ENCODE peak calls at places on chromosomes 2 and 18, in seven cellular contexts. U is cardiac muscle cell; J is A549; H is naive thymus-derived CD4-positive, alpha-beta T cell; S is MG63; Q is CD8-positive, alpha-beta T cell; R is right lobe of liver. W is an unnamed sample.

GRCh38 chr2:161166538-161167409 is 6.5 kb downstream of the TANK start:
- DNase-seq in U (no peak), S (no peak), J (no peak), R (no peak), H (no peak), Q (peak; percentile 44), W (no peak)

GRCh38 chr2:235049069-235049468 is 97.3 kb downstream of the SH3BP4 start:
- DNase-seq in S (no peak), J (no peak), R (peak; percentile 90), Q (no peak), U (no peak), H (no peak), W (no peak)

GRCh38 chr2:222842517-222843174 is 18.2 kb upstream of the ACSL3 start:
- DNase-seq in J (peak; percentile 41), S (no peak), H (no peak), R (no peak), U (no peak), Q (no peak), W (no peak)

GRCh38 chr2:120470041-120470716 is 124.2 kb downstream of the INHBB start:
- DNase-seq in U (no peak), J (peak; percentile 78), S (peak; percentile 96), R (peak; percentile 94), Q (no peak), H (no peak), W (no peak)

GRCh38 chr18:73461780-73462059 is 593.9 kb upstream of the NETO1 start:
- DNase-seq in S (no peak), U (no peak), Q (no peak), J (no peak), H (no peak), R (no peak), W (no peak)

GRCh38 chr18:59783138-59783537 is 85.9 kb upstream of the CCBE1 start:
- DNase-seq in S (peak; percentile 14), R (no peak), U (peak; percentile 59), Q (no peak), H (no peak), J (peak; percentile 27), W (no peak)

GRCh38 chr2:117055499-117056375 is 758.8 kb upstream of the DDX18 start:
- DNase-seq in H (no peak), J (no peak), U (no peak), Q (no peak), S (no peak), R (no peak), W (no peak)

GRCh38 chr2:54470241-54470938 is 14.3 kb downstream of the SPTBN1 start:
- DNase-seq in H (no peak), J (no peak), Q (no peak), R (no peak), S (no peak), U (peak; percentile 62), W (no peak)

GRCh38 chr2:238069021-238069709 is 8.4 kb downstream of the SCLY start:
- DNase-seq in J (no peak), Q (no peak), H (no peak), U (no peak), R (no peak), S (no peak), W (no peak)

GRCh38 chr2:121790276-121790956 is 35.0 kb downstream of the TSN start:
- DNase-seq in J (peak; percentile 43), S (peak; percentile 77), H (no peak), U (no peak), Q (no peak), R (no peak), W (no peak)

GRCh38 chr2:73697606-73698005 is 39.5 kb downstream of the TPRKB start:
- DNase-seq in H (no peak), Q (no peak), U (no peak), S (no peak), R (no peak), J (no peak), W (no peak)

GRCh38 chr2:69741281-69742169 is at the start of gene ANXA4:
- DNase-seq in H (peak; percentile 27), Q (peak; percentile 51), U (peak; percentile 52), J (peak; percentile 93), R (peak; percentile 94), S (peak; percentile 81), W (peak; percentile 50)

GRCh38 chr2:64945973-64946736 is 43.0 kb upstream of the SLC1A4 start:
- DNase-seq in Q (peak; percentile 48), S (no peak), J (no peak), H (peak; percentile 46), U (no peak), R (no peak), W (peak; percentile 8)

GRCh38 chr2:26039603-26040367 is 5.9 kb downstream of the RAB10 start:
- DNase-seq in U (no peak), Q (no peak), R (no peak), S (no peak), J (no peak), H (no peak), W (no peak)

GRCh38 chr2:71303849-71304248 is 27.7 kb upstream of the ZNF638 start:
- DNase-seq in H (no peak), J (no peak), R (no peak), S (no peak), Q (no peak), U (no peak), W (no peak)

GRCh38 chr18:58078889-58079573 is 35.0 kb downstream of the NEDD4L start:
- DNase-seq in H (no peak), R (no peak), J (no peak), S (no peak), Q (no peak), U (no peak), W (no peak)

GRCh38 chr2:182020319-182021055 is 34.8 kb downstream of the PPP1R1C start:
- DNase-seq in R (no peak), H (no peak), Q (no peak), J (no peak), S (no peak), U (no peak), W (no peak)

GRCh38 chr2:240141736-240142135 is 1.3 kb upstream of the OTOS start:
- DNase-seq in U (no peak), H (no peak), J (no peak), S (no peak), R (no peak), Q (no peak), W (no peak)

GRCh38 chr2:19851116-19851515 is 50.7 kb downstream of the TTC32 start:
- DNase-seq in H (no peak), Q (no peak), R (no peak), U (no peak), S (no peak), J (peak; percentile 47), W (no peak)

GRCh38 chr2:107027797-107028196 is 141.8 kb upstream of the ST6GAL2 start:
- DNase-seq in U (no peak), R (no peak), S (no peak), J (no peak), Q (no peak), H (no peak), W (no peak)

GRCh38 chr2:101883860-101884259 is 107.9 kb upstream of the IL1R2 start:
- DNase-seq in U (peak; percentile 31), H (peak; percentile 32), Q (peak; percentile 34), R (no peak), S (peak; percentile 10), J (peak; percentile 31), W (no peak)

GRCh38 chr2:25041307-25041927 is 459 bp upstream of the EFR3B start:
- DNase-seq in J (peak; percentile 92), H (peak; percentile 24), U (peak; percentile 77), Q (peak; percentile 31), S (peak; percentile 54), R (peak; percentile 70), W (peak; percentile 9)

GRCh38 chr18:67408240-67408639 is 108.3 kb downstream of the DSEL start:
- DNase-seq in Q (no peak), R (no peak), J (no peak), S (no peak), U (no peak), H (no peak), W (no peak)

DNA sequence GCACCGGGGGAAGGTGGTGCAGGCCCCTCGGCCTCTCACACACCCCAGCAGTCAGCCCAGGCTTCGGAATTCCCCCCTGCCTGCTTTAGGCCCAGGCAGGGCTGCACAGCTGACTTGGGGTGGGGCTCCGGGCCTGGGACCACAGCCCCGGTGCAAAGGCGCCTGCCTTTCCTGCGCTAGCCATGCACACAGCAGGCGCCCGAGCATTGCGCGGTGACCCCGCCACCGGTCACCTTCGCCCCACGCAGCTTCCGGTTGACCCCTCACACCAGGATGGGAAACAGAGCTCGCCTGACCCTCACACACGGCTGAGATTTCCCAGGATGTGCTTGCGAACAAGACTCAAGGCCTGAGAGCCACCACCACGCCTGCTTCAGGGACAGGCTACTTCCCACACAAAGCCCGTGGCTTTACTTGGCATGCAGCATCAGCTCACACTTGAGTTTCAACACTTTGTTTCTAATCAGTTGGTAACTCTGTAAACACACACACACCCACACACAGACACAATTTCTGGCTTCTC is 46.0 kb downstream of the SLC66A2 start:
- DNase-seq in J (no peak), Q (no peak), S (no peak), U (no peak), R (no peak), H (no peak), W (peak; percentile 9)
- H3K9me3 ChIP-seq in J (no peaks in the 10 kb centered on the region), Q (no peaks in the 10 kb centered on the region), S (peaks cover 8% of the 10 kb centered on the region), U (no peaks in the 10 kb centered on the region), R (no peaks in the 10 kb centered on the region), H (no peaks in the 10 kb centered on the region), W (no peaks in the 10 kb centered on the region)

GRCh38 chr2:196653843-196654242 is 14.3 kb downstream of the CCDC150 start:
- DNase-seq in U (no peak), R (no peak), H (no peak), J (no peak), Q (no peak), S (no peak), W (no peak)
- H3K9me3 ChIP-seq in U (no peaks in the 10 kb centered on the region), R (no peaks in the 10 kb centered on the region), H (peaks cover 9% of the 10 kb centered on the region), J (peaks cover 49% of the 10 kb centered on the region), Q (peaks cover 15% of the 10 kb centered on the region), S (peaks cover 42% of the 10 kb centered on the region), W (peaks cover 4% of the 10 kb centered on the region)

GRCh38 chr2:123566291-123566946 is 458.7 kb upstream of the CNTNAP5 start:
- DNase-seq in S (peak; percentile 28), U (no peak), Q (no peak), R (no peak), J (no peak), H (no peak), W (no peak)
- H3K9me3 ChIP-seq in S (no peaks in the 10 kb centered on the region), U (no peaks in the 10 kb centered on the region), Q (no peaks in the 10 kb centered on the region), R (no peaks in the 10 kb centered on the region), J (no peaks in the 10 kb centered on the region), H (no peaks in the 10 kb centered on the region), W (no peaks in the 10 kb centered on the region)

GRCh38 chr18:77983270-77983669 is 733.6 kb downstream of the GALR1 start:
- DNase-seq in H (no peak), R (no peak), U (no peak), Q (no peak), J (no peak), S (no peak), W (no peak)
- H3K9me3 ChIP-seq in H (no peaks in the 10 kb centered on the region), R (no peaks in the 10 kb centered on the region), U (no peaks in the 10 kb centered on the region), Q (no peaks in the 10 kb centered on the region), J (no peaks in the 10 kb centered on the region), S (no peaks in the 10 kb centered on the region), W (no peaks in the 10 kb centered on the region)

W was measured in T-helper 17 cell.